ENCODE peak calls at places on chromosomes 12 and 14, in five cellular contexts. S, E, B, R and H are unnamed samples.

GRCh38 chr12:53053223-53054111 is 3.6 kb downstream of the TNS2 start:
- DNase-seq in S (peak), E (no peak), B (peak), R (peak), H (peak)

GRCh38 chr14:103103461-103104388 is 9.2 kb downstream of the EXOC3L4 start:
- DNase-seq in S (peak), E (peak), B (peak), R (no peak), H (peak)

GRCh38 chr12:87793134-87793533 is 236.1 kb downstream of the C12orf50 start:
- DNase-seq in S (no peak), E (no peak), B (no peak), R (no peak), H (no peak)

GRCh38 chr14:24483604-24484252 is 24.3 kb downstream of the CMA1 start:
- DNase-seq in S (no peak), E (no peak), B (no peak), R (no peak), H (peak)

GRCh38 chr12:15074351-15074750 is 101.5 kb downstream of the PDE6H start:
- DNase-seq in S (no peak), E (no peak), B (no peak), R (no peak), H (no peak)

GRCh38 chr12:132690112-132690511 is 2.7 kb downstream of the PXMP2 start:
- DNase-seq in S (no peak), E (no peak), B (no peak), R (no peak), H (no peak)

GRCh38 chr12:123478762-123479161 is 20.8 kb downstream of the SNRNP35 start:
- DNase-seq in S (no peak), E (peak), B (no peak), R (peak), H (peak)

GRCh38 chr12:31117203-31118011 is 43.7 kb downstream of the DDX11 start:
- DNase-seq in S (peak), E (no peak), B (peak), R (no peak), H (peak)

GRCh38 chr12:53987748-53988147 is 2.8 kb downstream of the HOXC10 start:
- DNase-seq in S (no peak), E (no peak), B (no peak), R (no peak), H (no peak)

GRCh38 chr14:79576434-79576833 is 634.9 kb downstream of the DIO2 start:
- DNase-seq in S (no peak), E (no peak), B (peak), R (no peak), H (no peak)